ENCODE peak calls at places on chromosomes 7 and 10, in nine cellular contexts. Z, I, B, Y, D, P, T, U and R are unnamed samples.

GRCh38 chr7:107878636-107879035 is 12.3 kb upstream of the DLD start:
- DNase-seq in Z (no peak), I (no peak), B (no peak), Y (no peak), D (no peak), P (no peak), T (no peak), U (no peak), R (no peak)

GRCh38 chr10:126256864-126257263 is 131.4 kb downstream of the ADAM12 start:
- DNase-seq in Z (no peak), I (no peak), B (no peak), Y (no peak), D (no peak), P (no peak), T (no peak), U (no peak), R (no peak)

GRCh38 chr7:132424821-132425739 is 151.2 kb downstream of the PLXNA4 start:
- DNase-seq in Z (no peak), I (no peak), B (no peak), Y (no peak), D (no peak), P (no peak), T (no peak), U (no peak), R (no peak)

GRCh38 chr10:27744478-27745379 is 890 bp downstream of the MKX start:
- DNase-seq in Z (no peak), I (peak), B (peak), Y (no peak), D (no peak), P (no peak), T (no peak), U (peak), R (peak)

GRCh38 chr10:71036586-71036985 is 148.2 kb upstream of the PCBD1 start:
- DNase-seq in Z (no peak), I (no peak), B (no peak), Y (no peak), D (no peak), P (no peak), T (no peak), U (no peak), R (no peak)

GRCh38 chr10:29332061-29332760 is 43.3 kb downstream of the LYZL1 start:
- DNase-seq in Z (no peak), I (no peak), B (no peak), Y (no peak), D (no peak), P (no peak), T (no peak), U (no peak), R (no peak)

GRCh38 chr10:79284158-79284871 is 63.0 kb upstream of the PPIF start:
- DNase-seq in Z (no peak), I (no peak), B (no peak), Y (no peak), D (no peak), P (no peak), T (no peak), U (no peak), R (no peak)

GRCh38 chr7:107594961-107595737 is 15.1 kb downstream of the BCAP29 start:
- DNase-seq in Z (no peak), I (no peak), B (no peak), Y (no peak), D (peak), P (no peak), T (no peak), U (no peak), R (peak)

GRCh38 chr10:104096692-104097091 is 11.0 kb upstream of the COL17A1 start:
- DNase-seq in Z (no peak), I (no peak), B (no peak), Y (no peak), D (no peak), P (no peak), T (no peak), U (no peak), R (no peak)

GRCh38 chr7:110407706-110408105 is 683.2 kb upstream of the LRRN3 start:
- DNase-seq in Z (no peak), I (no peak), B (no peak), Y (no peak), D (no peak), P (no peak), T (no peak), U (no peak), R (no peak)

GRCh38 chr10:45135836-45136235 is 135.1 kb downstream of the ZNF22 start:
- DNase-seq in Z (no peak), I (no peak), B (no peak), Y (no peak), D (no peak), P (no peak), T (no peak), U (no peak), R (no peak)

GRCh38 chr10:46516660-46517416 is 39.6 kb downstream of the GPRIN2 start:
- DNase-seq in Z (no peak), I (peak), B (no peak), Y (no peak), D (peak), P (no peak), T (no peak), U (no peak), R (peak)

GRCh38 chr7:74604326-74605020 is 53.0 kb upstream of the GTF2I start:
- DNase-seq in Z (no peak), I (no peak), B (no peak), Y (no peak), D (no peak), P (no peak), T (no peak), U (no peak), R (no peak)